ENCODE peak calls at places on chromosomes 7 and 10, in eight cellular contexts. C is colonic mucosa; T is CD4-positive, alpha-beta memory T cell; U is mesothelial cell of epicardium; F is AG04449; A is hippocampal formation; G is AG20443; E is stimulated activated CD4-positive, alpha-beta T cell treated with anti-CD3 and anti-CD28 coated beads, Interleukin-12 subunit alpha, Interleukin-12 subunit beta, amount 100 ng/mL, for 24 hours. K is an unnamed sample.

GRCh38 chr10:116461680-116462079 is 34.0 kb downstream of the PNLIPRP3 start:
- DNase-seq in E (no peak), T (no peak), G (no peak), U (no peak), C (no peak), F (no peak), A (no peak), K (no peak)

GRCh38 chr7:112572669-112573301 is 92.0 kb downstream of the LSMEM1 start:
- DNase-seq in U (no peak), A (no peak), E (no peak), C (peak), T (no peak), F (no peak), G (no peak), K (no peak)

GRCh38 chr10:91613411-91614253 is 19.2 kb downstream of the PPP1R3C start:
- DNase-seq in G (peak), C (no peak), E (no peak), T (no peak), U (no peak), A (no peak), F (peak), K (no peak)

GRCh38 chr10:116992183-116992582 is 12.8 kb downstream of the SHTN1 start:
- DNase-seq in F (no peak), C (no peak), A (no peak), T (no peak), E (no peak), U (no peak), G (no peak), K (no peak)

GRCh38 chr10:76150886-76151288 is 719.5 kb downstream of the LRMDA start:
- DNase-seq in U (no peak), F (no peak), E (no peak), C (no peak), A (no peak), T (no peak), G (no peak), K (no peak)

GRCh38 chr7:19091871-19092270 is 25.6 kb downstream of the TWIST1 start:
- DNase-seq in A (no peak), E (no peak), F (no peak), G (no peak), U (no peak), T (no peak), C (no peak), K (no peak)

GRCh38 chr10:93154531-93154930 is 80.8 kb downstream of the CYP26A1 start:
- DNase-seq in G (no peak), F (no peak), U (no peak), T (no peak), E (no peak), A (no peak), C (no peak), K (no peak)

GRCh38 chr10:35398355-35398754 is 62.0 kb downstream of the CCNY start:
- DNase-seq in C (no peak), E (no peak), A (no peak), T (no peak), F (no peak), U (no peak), G (peak), K (no peak)

GRCh38 chr7:92296898-92297435 is 51.2 kb downstream of the ANKIB1 start:
- DNase-seq in A (no peak), G (no peak), C (no peak), E (no peak), F (no peak), U (no peak), T (no peak), K (no peak)

GRCh38 chr7:28018446-28018845 is 162.1 kb downstream of the JAZF1 start:
- DNase-seq in T (no peak), A (no peak), F (no peak), G (no peak), E (no peak), C (no peak), U (no peak), K (no peak)

GRCh38 chr7:74023037-74023436 is 4.9 kb upstream of the ELN start:
- DNase-seq in A (no peak), E (no peak), C (no peak), F (no peak), U (no peak), G (peak), T (no peak), K (peak)

GRCh38 chr10:49053053-49053997 is 62.0 kb downstream of the VSTM4 start:
- DNase-seq in F (no peak), U (no peak), A (no peak), C (no peak), T (no peak), G (no peak), E (no peak), K (no peak)

GRCh38 chr7:124032369-124033092 is at the start of gene TMEM229A:
- DNase-seq in C (peak), A (peak), E (no peak), F (no peak), T (no peak), U (peak), G (peak), K (no peak)

GRCh38 chr7:157560710-157561522 is 224.1 kb downstream of the DNAJB6 start:
- DNase-seq in A (no peak), F (no peak), G (no peak), T (no peak), U (no peak), E (no peak), C (no peak), K (no peak)